ENCODE peak calls at places on chromosome 4, in four cellular contexts. A is heart left ventricle, C is breast epithelium, K is body of pancreas. R is an unnamed sample. For H3K4me1, the result is how much of the 10 kb centered on the place peaks cover.

GRCh38 chr4:65791111-65791806 is 121.0 kb upstream of the EPHA5 start:
- DNase-seq in A (no peak), C (no peak), K (no peak), R (no peak)

GRCh38 chr4:92994727-92995126 is 691.0 kb downstream of the GRID2 start:
- DNase-seq in A (no peak), C (no peak), K (peak), R (no peak)

GRCh38 chr4:184317234-184317918 is 99.7 kb upstream of the ENPP6 start:
- DNase-seq in A (no peak), C (no peak), K (no peak), R (no peak)

GRCh38 chr4:102514298-102514964 is 13.3 kb downstream of the NFKB1 start:
- DNase-seq in A (no peak), C (no peak), K (no peak), R (no peak)

GRCh38 chr4:105620640-105621323 is 68.4 kb downstream of the ARHGEF38 start:
- DNase-seq in A (peak), C (no peak), K (peak), R (no peak)

GRCh38 chr4:56215901-56216300 is 171.4 kb downstream of the AASDH start:
- DNase-seq in A (no peak), C (no peak), K (no peak), R (peak)

GRCh38 chr4:133154725-133155124 is 5.6 kb downstream of the PCDH10 start:
- DNase-seq in A (no peak), C (no peak), K (no peak), R (peak)

GRCh38 chr4:155582971-155583437 is 83.6 kb upstream of the GUCY1A1 start:
- DNase-seq in A (no peak), C (no peak), K (no peak), R (no peak)

GRCh38 chr4:174037631-174038030 is 245.8 kb downstream of the FBXO8 start:
- DNase-seq in A (no peak), C (no peak), K (no peak), R (no peak)

GRCh38 chr4:74152841-74153240 is 5.1 kb upstream of the MTHFD2L start:
- DNase-seq in A (no peak), C (no peak), K (no peak), R (no peak)

GRCh38 chr4:6120361-6120760 is 80.0 kb downstream of the JAKMIP1 start:
- DNase-seq in A (no peak), C (no peak), K (no peak), R (no peak)

GRCh38 chr4:24565054-24565453 is 19.3 kb downstream of the DHX15 start:
- DNase-seq in A (no peak), C (no peak), K (no peak), R (no peak)

GRCh38 chr4:11183358-11183745 is 245.3 kb downstream of the HS3ST1 start:
- DNase-seq in A (no peak), C (no peak), K (no peak), R (no peak)

GRCh38 chr4:159102623-159103405 is at the start of gene RAPGEF2:
- DNase-seq in A (peak), C (peak), K (peak), R (peak)

GRCh38 chr4:8282742-8283141 is 13.2 kb downstream of the HTRA3 start:
- DNase-seq in A (peak), C (no peak), K (no peak), R (no peak)

GRCh38 chr4:184893836-184894571 is 68.2 kb upstream of the ACSL1 start:
- DNase-seq in A (no peak), C (no peak), K (no peak), R (no peak)

GRCh38 chr4:107094332-107094731 is 58.2 kb upstream of the DKK2 start:
- DNase-seq in A (no peak), C (no peak), K (no peak), R (no peak)

GRCh38 chr4:159764343-159764952 is 661.6 kb downstream of the RAPGEF2 start:
- DNase-seq in A (no peak), C (no peak), K (peak), R (peak)

GRCh38 chr4:107392951-107393350 is 327.1 kb downstream of the PAPSS1 start:
- DNase-seq in A (no peak), C (no peak), K (no peak), R (no peak)

GRCh38 chr4:125355791-125356190 is 41.0 kb downstream of the FAT4 start:
- DNase-seq in A (no peak), C (no peak), K (no peak), R (no peak)

GRCh38 chr4:119715490-119716445 is 87.2 kb upstream of the PDE5A start:
- DNase-seq in A (no peak), C (no peak), K (no peak), R (no peak)

GRCh38 chr4:123954220-123954619 is 557.6 kb downstream of the SPRY1 start:
- DNase-seq in A (no peak), C (no peak), K (no peak), R (no peak)

GRCh38 chr4:31585503-31585902 is 865.3 kb downstream of the PCDH7 start:
- DNase-seq in A (no peak), C (no peak), K (no peak), R (no peak)

GRCh38 chr4:172707622-172708021 is 461.0 kb upstream of the GALNT7 start:
- DNase-seq in A (no peak), C (no peak), K (no peak), R (no peak)

GRCh38 chr4:185040523-185040922 is 22.2 kb downstream of the HELT start:
- DNase-seq in A (no peak), C (no peak), K (no peak), R (no peak)

GRCh38 chr4:2791518-2792395 is 1.1 kb upstream of the SH3BP2 start:
- DNase-seq in A (peak), C (peak), K (no peak), R (no peak)

GRCh38 chr4:76895619-76896018 is 2.3 kb downstream of the SOWAHB start:
- DNase-seq in A (no peak), C (no peak), K (no peak), R (no peak)

GRCh38 chr4:137156054-137156453 is 376.2 kb downstream of the PCDH18 start:
- DNase-seq in A (no peak), C (no peak), K (no peak), R (no peak)

GRCh38 chr4:124262211-124263179 is 450.0 kb downstream of the ANKRD50 start:
- DNase-seq in A (no peak), C (peak), K (peak), R (peak)

GRCh38 chr4:114734581-114734980 is 136.0 kb downstream of the UGT8 start:
- DNase-seq in A (no peak), C (no peak), K (no peak), R (no peak)

GRCh38 chr4:51885371-51885770 is 42.4 kb downstream of the DCUN1D4 start:
- DNase-seq in A (no peak), C (no peak), K (no peak), R (no peak)

GRCh38 chr4:122606364-122607043 is 14.4 kb downstream of the IL21 start:
- DNase-seq in A (no peak), C (no peak), K (no peak), R (no peak)

GRCh38 chr4:40908702-40909362 is 159.1 kb downstream of the NSUN7 start:
- DNase-seq in A (no peak), C (no peak), K (peak), R (peak)

GRCh38 chr4:89110986-89111832 is at the start of gene TIGD2:
- DNase-seq in A (peak), C (peak), K (peak), R (peak)
- TF ChIP-seq POLR2A in A (peak), C (peak), K (peak), R (no peak)

DNA sequence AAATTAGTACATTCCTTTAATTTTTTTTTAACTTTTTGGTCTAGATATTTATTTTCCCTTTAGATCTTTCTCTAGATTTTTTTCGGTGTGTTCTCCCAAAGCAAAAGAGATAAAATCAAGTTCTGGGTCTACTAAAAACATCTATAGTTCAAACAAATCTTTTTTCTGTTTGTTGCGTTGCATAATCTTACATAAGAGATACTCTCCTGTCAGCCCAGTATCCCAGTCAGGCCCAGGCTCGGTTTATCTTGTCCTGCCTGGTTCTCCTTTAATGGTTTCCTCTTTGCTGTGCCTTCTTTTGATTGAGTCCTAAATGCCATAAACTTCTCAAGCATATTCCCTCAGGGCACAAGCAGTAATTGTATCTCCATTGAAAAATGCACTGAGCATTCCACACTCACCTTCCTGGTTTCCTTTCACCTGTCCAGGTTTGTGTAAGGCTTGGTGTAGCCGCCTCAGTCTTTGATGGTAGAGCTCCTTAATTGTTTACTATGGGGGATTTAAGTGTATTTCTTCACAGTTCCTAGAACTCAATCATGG is 104.9 kb downstream of the TMEM131L start:
- DNase-seq in A (no peak), C (no peak), K (no peak), R (no peak)
- H3K4me1 ChIP-seq in A (under half), C (under half), K (half or more), R (under half)

GRCh38 chr4:145936142-145937020 is 2.2 kb downstream of the ZNF827 start:
- DNase-seq in A (peak), C (peak), K (peak), R (peak)
- TF ChIP-seq POLR2A in A (peak), C (no peak), K (peak), R (no peak)

DNA sequence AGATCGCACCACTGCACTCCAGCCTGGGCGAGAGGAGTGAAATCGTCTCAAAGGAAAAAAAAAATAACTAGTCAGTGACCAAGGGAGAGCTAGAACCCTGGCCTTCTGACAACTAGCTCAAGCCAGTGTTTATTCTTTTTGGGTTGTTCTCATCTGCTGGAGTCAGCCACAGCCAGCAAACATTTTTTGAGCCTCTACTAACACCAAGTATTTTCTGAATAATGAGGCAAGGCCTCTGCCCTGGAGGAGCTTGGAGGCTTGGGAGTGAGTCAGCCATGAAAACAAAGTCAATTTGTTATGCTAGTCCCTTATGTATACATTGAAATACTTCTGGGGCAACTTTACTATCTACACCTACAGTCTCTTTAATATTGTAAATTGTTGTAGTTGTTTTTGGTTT is 46.5 kb downstream of the TMA16 start:
- DNase-seq in A (no peak), C (no peak), K (no peak), R (no peak)
- H3K4me1 ChIP-seq in A (under half), C (under half), K (under half), R (under half)

DNA sequence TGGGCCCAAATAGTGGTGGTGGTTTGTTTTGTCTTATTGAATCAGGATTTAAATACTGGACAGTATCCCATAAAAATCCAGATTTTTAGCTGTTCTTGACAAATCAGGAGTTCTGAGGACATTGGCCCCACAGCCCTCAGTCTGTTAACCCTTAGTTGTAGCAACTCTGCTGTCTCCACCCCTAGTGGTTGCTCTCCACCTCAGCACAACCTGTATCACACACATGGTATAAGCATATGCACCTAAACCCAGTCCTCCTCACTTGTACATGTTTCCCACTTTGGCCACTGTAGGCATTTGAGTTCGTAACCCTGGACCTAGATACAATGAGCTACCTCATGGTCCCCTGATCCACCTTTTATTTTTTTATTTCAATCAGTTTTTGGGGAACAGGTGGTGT is 75.9 kb downstream of the MRPL1 start:
- DNase-seq in A (no peak), C (no peak), K (no peak), R (no peak)
- TF ChIP-seq POLR2A in A (no peak), C (no peak), K (no peak), R (no peak)

DNA sequence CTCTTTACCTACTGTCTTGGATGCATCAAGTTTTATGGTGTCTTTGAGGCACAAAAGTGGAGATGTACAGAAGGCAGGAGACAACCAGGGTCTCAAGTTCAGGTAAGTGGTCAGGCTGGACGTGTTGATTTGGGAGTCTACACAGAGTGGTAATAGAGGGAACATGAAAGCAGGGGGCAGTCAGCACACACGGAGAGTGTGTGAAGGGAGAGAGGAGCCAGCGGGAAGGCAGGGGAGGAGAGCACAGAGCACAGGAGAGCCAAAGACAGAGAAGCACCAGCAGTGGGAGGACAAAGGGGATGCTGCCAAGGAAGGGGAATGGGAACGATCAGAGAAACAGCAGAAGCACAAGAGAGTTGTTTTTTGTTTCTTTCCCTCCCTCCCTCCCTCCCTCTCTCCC is 32.9 kb downstream of the TMEM150C start:
- DNase-seq in A (no peak), C (no peak), K (no peak), R (peak)
- H3K4me1 ChIP-seq in A (under half), C (under half), K (under half), R (under half)

GRCh38 chr4:1691737-1692373 is 7.7 kb upstream of the FAM53A start:
- DNase-seq in A (no peak), C (no peak), K (no peak), R (no peak)
- TF ChIP-seq POLR2A in A (no peak), C (no peak), K (no peak), R (no peak)

GRCh38 chr4:153065286-153065685 is 129.2 kb downstream of the FHDC1 start:
- DNase-seq in A (no peak), C (no peak), K (peak), R (no peak)

GRCh38 chr4:153061971-153062370 is 125.8 kb downstream of the FHDC1 start:
- DNase-seq in A (no peak), C (no peak), K (no peak), R (no peak)

GRCh38 chr4:153062652-153063168 is 126.6 kb downstream of the FHDC1 start:
- DNase-seq in A (no peak), C (no peak), K (no peak), R (no peak)

GRCh38 chr4:153064571-153064970 is 128.4 kb downstream of the FHDC1 start:
- DNase-seq in A (no peak), C (no peak), K (no peak), R (no peak)

DNA sequence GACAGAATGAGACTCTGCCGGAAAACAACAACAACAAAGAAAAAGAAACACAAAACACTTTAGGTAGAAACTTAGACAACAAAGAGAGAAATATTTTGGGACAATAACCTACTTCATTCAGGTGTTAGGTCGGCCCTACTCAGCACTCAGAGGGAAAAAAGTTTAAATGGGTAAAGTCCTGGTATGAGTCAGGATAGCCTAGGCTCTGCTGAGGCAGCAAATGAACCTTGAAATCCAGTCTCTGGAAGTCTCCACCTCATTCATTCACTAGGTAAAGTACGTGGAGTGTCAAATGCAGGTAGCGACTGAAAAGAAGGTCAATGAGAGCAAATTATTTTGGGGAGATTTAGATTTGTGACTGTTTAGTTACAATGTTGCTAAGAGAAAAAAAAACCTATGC is 127.4 kb downstream of the FHDC1 start:
- DNase-seq in A (no peak), C (no peak), K (no peak), R (no peak)
- H3K4me1 ChIP-seq in A (under half), C (under half), K (under half), R (under half)

R was measured in testis.